ENCODE peak calls at places on chromosomes 7 and 10, in four cellular contexts. H is ovary, Y is breast epithelium, I is OCI-LY7. D is an unnamed sample.
A peak's percentile ranks its signal among the peaks of the same experiment; 100 is the strongest.

GRCh38 chr10:71629131-71629530 is 90.4 kb downstream of the C10orf105 start:
- DNase-seq in H (no peak), Y (no peak), I (no peak), D (no peak)

GRCh38 chr7:108407674-108408073 is 48.6 kb downstream of the NRCAM start:
- DNase-seq in H (no peak), Y (no peak), I (no peak), D (no peak)

GRCh38 chr7:155749578-155749977 is 62.7 kb downstream of the SHH start:
- DNase-seq in H (no peak), Y (no peak), I (no peak), D (no peak)

GRCh38 chr10:86079088-86079487 is 287.5 kb downstream of the GRID1 start:
- DNase-seq in H (no peak), Y (no peak), I (no peak), D (no peak)

GRCh38 chr10:71378341-71379117 is 18.2 kb upstream of the CDH23 start:
- DNase-seq in H (no peak), Y (no peak), I (peak; percentile 68), D (no peak)

GRCh38 chr10:106904209-106904608 is 260.3 kb downstream of the SORCS1 start:
- DNase-seq in H (no peak), Y (no peak), I (no peak), D (no peak)

GRCh38 chr10:75532253-75532924 is 101.0 kb downstream of the LRMDA start:
- DNase-seq in H (no peak), Y (no peak), I (no peak), D (no peak)

GRCh38 chr10:91012502-91012901 is 91.6 kb upstream of the ANKRD1 start:
- DNase-seq in H (no peak), Y (no peak), I (no peak), D (no peak)

GRCh38 chr7:72447465-72448204 is 35.5 kb upstream of the CALN1 start:
- DNase-seq in H (no peak), Y (no peak), I (no peak), D (no peak)

GRCh38 chr7:85030893-85031292 is 156.0 kb downstream of the SEMA3D start:
- DNase-seq in H (no peak), Y (no peak), I (peak; percentile 34), D (peak; percentile 50)

GRCh38 chr10:113326160-113327111 is 226.4 kb upstream of the HABP2 start:
- DNase-seq in H (no peak), Y (no peak), I (no peak), D (peak; percentile 42)

GRCh38 chr10:96431211-96431970 is 72.6 kb upstream of the OPALIN start:
- DNase-seq in H (no peak), Y (no peak), I (no peak), D (no peak)

GRCh38 chr10:86447422-86447821 is 74.2 kb downstream of the WAPL start:
- DNase-seq in H (no peak), Y (no peak), I (no peak), D (no peak)

GRCh38 chr7:80453699-80454340 is 58.0 kb downstream of the GNAT3 start:
- DNase-seq in H (no peak), Y (no peak), I (peak; percentile 8), D (peak; percentile 59)

GRCh38 chr10:112215342-112215774 is 31.8 kb upstream of the GPAM start:
- DNase-seq in H (no peak), Y (no peak), I (no peak), D (no peak)

GRCh38 chr10:116676118-116676517 is 55.4 kb downstream of the PNLIPRP2 start:
- DNase-seq in H (no peak), Y (no peak), I (no peak), D (no peak)

GRCh38 chr7:102974366-102975236 is 61.8 kb downstream of the LRRC17 start:
- DNase-seq in H (no peak), Y (no peak), I (no peak), D (no peak)

GRCh38 chr7:1715331-1715625 is 45.2 kb downstream of the ELFN1 start:
- DNase-seq in H (no peak), Y (no peak), I (no peak), D (no peak)

GRCh38 chr7:81725496-81726117 is 44.2 kb downstream of the HGF start:
- DNase-seq in H (no peak), Y (no peak), I (no peak), D (no peak)

GRCh38 chr7:105677803-105678583 is 96.7 kb upstream of the EFCAB10 start:
- DNase-seq in H (no peak), Y (no peak), I (peak; percentile 32), D (no peak)

GRCh38 chr10:51389415-51390342 is 309.7 kb downstream of the CSTF2T start:
- DNase-seq in H (no peak), Y (no peak), I (peak; percentile 51), D (peak; percentile 48)

GRCh38 chr7:159157714-159158113 is 13.0 kb upstream of the VIPR2 start:
- DNase-seq in H (no peak), Y (no peak), I (no peak), D (no peak)

GRCh38 chr7:2927592-2927991 is 83.5 kb upstream of the GNA12 start:
- DNase-seq in H (no peak), Y (no peak), I (no peak), D (no peak)
- H3K36me3 ChIP-seq in H (no peaks in the 10 kb centered on the region), Y (no peaks in the 10 kb centered on the region), I (peaks cover 25% of the 10 kb centered on the region), D (no peaks in the 10 kb centered on the region)

GRCh38 chr10:11225935-11226334 is 208.3 kb downstream of the CELF2 start:
- DNase-seq in H (no peak), Y (no peak), I (no peak), D (no peak)
- H3K36me3 ChIP-seq in H (no peaks in the 10 kb centered on the region), Y (no peaks in the 10 kb centered on the region), I (no peaks in the 10 kb centered on the region), D (no peaks in the 10 kb centered on the region)

DNA sequence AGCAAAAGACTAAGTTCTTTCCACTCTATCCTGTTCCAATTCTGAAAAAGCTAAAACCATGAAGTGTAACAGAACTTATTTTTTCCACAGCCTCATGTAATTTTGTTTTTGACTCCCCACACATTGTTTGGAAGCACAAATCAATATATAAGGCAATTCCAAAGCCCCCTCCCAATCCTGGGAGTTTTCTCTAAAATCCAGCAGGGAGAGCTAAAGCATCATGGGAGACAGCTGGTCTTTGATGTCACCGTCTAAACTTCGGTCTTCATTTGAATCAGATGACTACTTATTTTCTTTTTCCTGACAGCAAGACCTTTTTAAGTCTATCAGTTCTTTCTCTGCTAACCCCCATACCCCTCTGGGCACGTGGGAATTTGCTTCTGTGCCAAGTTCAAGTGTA is 33.3 kb upstream of the PON1 start:
- DNase-seq in H (no peak), Y (no peak), I (no peak), D (no peak)
- H3K36me3 ChIP-seq in H (no peaks in the 10 kb centered on the region), Y (no peaks in the 10 kb centered on the region), I (no peaks in the 10 kb centered on the region), D (no peaks in the 10 kb centered on the region)

GRCh38 chr7:23332881-23333612 is 33.9 kb downstream of the MALSU1 start:
- DNase-seq in H (peak; percentile 53), Y (no peak), I (no peak), D (peak; percentile 82)
- H3K36me3 ChIP-seq in H (no peaks in the 10 kb centered on the region), Y (no peaks in the 10 kb centered on the region), I (peaks cover 76% of the 10 kb centered on the region), D (peaks cover 6% of the 10 kb centered on the region)

GRCh38 chr7:47225387-47226170 is 356.3 kb downstream of the TNS3 start:
- DNase-seq in H (no peak), Y (no peak), I (peak; percentile 36), D (no peak)
- H3K36me3 ChIP-seq in H (no peaks in the 10 kb centered on the region), Y (no peaks in the 10 kb centered on the region), I (no peaks in the 10 kb centered on the region), D (no peaks in the 10 kb centered on the region)

GRCh38 chr7:78780560-78780959 is 672.9 kb downstream of the MAGI2 start:
- DNase-seq in H (no peak), Y (no peak), I (no peak), D (no peak)

GRCh38 chr7:78783179-78783962 is 670.1 kb downstream of the MAGI2 start:
- DNase-seq in H (no peak), Y (no peak), I (no peak), D (no peak)

GRCh38 chr7:78777844-78778243 is 675.6 kb downstream of the MAGI2 start:
- DNase-seq in H (no peak), Y (no peak), I (no peak), D (no peak)

DNA sequence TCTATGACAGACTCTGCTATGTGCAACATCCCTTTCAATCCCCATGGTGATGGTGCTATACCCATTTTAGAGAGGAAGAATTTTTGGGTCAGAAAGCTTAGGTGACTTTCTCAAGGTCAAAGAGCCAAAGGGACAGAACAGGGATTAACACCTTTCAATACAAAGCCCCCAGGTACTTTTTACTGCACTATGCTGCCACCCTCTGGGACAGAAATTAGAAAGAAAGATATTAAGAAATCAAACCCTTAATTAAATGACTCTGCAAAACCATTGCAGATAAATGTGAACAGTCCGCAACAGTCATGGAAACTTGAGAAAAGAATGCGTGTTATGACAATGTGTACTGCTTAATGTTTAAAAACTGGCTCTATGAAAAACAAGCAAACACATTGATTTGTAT is 673.7 kb downstream of the MAGI2 start:
- DNase-seq in H (no peak), Y (no peak), I (no peak), D (no peak)
- H3K36me3 ChIP-seq in H (no peaks in the 10 kb centered on the region), Y (no peaks in the 10 kb centered on the region), I (no peaks in the 10 kb centered on the region), D (no peaks in the 10 kb centered on the region)